ENCODE peak calls at places on chromosomes 11 and 22, in six cellular contexts. W, X, N, M, G and T are unnamed samples.

GRCh38 chr11:106160494-106160893 is 83.0 kb downstream of the AASDHPPT start:
- DNase-seq in M (no peak), N (no peak), W (no peak), X (no peak), G (peak), T (no peak)

GRCh38 chr22:36267896-36268485 is 15.1 kb downstream of the APOL1 start:
- DNase-seq in G (no peak), N (no peak), M (no peak), W (no peak), X (no peak), T (no peak)

GRCh38 chr11:5345831-5346230 is 2.5 kb upstream of the OR51B5 start:
- DNase-seq in N (no peak), X (no peak), M (no peak), W (no peak), G (no peak), T (no peak)

GRCh38 chr11:95149659-95150294 is 60.1 kb downstream of the ENDOD1 start:
- DNase-seq in M (peak), X (no peak), G (no peak), N (no peak), W (peak), T (no peak)

GRCh38 chr11:134026655-134027343 is 42.1 kb upstream of the JAM3 start:
- DNase-seq in M (no peak), N (no peak), X (peak), W (no peak), G (no peak), T (no peak)

GRCh38 chr11:115548878-115549528 is 44.8 kb upstream of the CADM1 start:
- DNase-seq in M (no peak), W (no peak), N (no peak), X (no peak), G (no peak), T (no peak)

GRCh38 chr11:100991541-100991940 is 138.1 kb downstream of the PGR start:
- DNase-seq in G (no peak), X (no peak), N (no peak), M (no peak), W (no peak), T (no peak)

GRCh38 chr11:9834281-9834680 is 170.4 kb downstream of the SWAP70 start:
- DNase-seq in X (no peak), W (no peak), M (no peak), G (no peak), N (no peak), T (no peak)

GRCh38 chr11:82980292-82980691 is 78.8 kb downstream of the DDIAS start:
- DNase-seq in N (no peak), W (no peak), G (no peak), X (no peak), M (no peak), T (no peak)

GRCh38 chr11:126647735-126648134 is 292.2 kb downstream of the ST3GAL4 start:
- DNase-seq in G (no peak), W (no peak), N (no peak), X (no peak), M (no peak), T (no peak)

GRCh38 chr11:76207642-76208378 is 1.5 kb upstream of the WNT11 start:
- DNase-seq in X (peak), W (peak), M (peak), G (peak), N (peak), T (peak)

GRCh38 chr22:30675436-30675835 is 7.8 kb upstream of the DUSP18 start:
- DNase-seq in X (peak), W (no peak), N (no peak), G (no peak), M (no peak), T (no peak)

GRCh38 chr11:36702330-36703054 is 104.5 kb upstream of the RAG2 start:
- DNase-seq in G (peak), M (peak), N (peak), X (peak), W (no peak), T (no peak)

GRCh38 chr11:44876923-44877322 is 73.8 kb downstream of the TP53I11 start:
- DNase-seq in M (no peak), W (no peak), X (no peak), N (no peak), G (no peak), T (no peak)

GRCh38 chr22:40499187-40499753 is 128.9 kb downstream of the SGSM3 start:
- DNase-seq in X (peak), G (peak), N (no peak), W (no peak), M (no peak), T (no peak)

GRCh38 chr22:31853736-31854500 is 90.4 kb upstream of the YWHAH start:
- DNase-seq in M (no peak), X (no peak), G (no peak), N (no peak), W (no peak), T (no peak)

GRCh38 chr22:44033689-44034088 is 9.6 kb downstream of the PARVB start:
- DNase-seq in N (no peak), W (no peak), G (no peak), X (no peak), M (no peak), T (peak)

GRCh38 chr11:79441159-79441875 is 487 bp upstream of the TENM4 start:
- DNase-seq in N (no peak), G (peak), X (no peak), M (no peak), W (no peak), T (no peak)

GRCh38 chr11:27882066-27882697 is 181.9 kb upstream of the BDNF start:
- DNase-seq in X (no peak), W (no peak), G (no peak), N (no peak), M (no peak), T (no peak)

GRCh38 chr11:1335811-1336761 is 26.7 kb upstream of the TOLLIP start:
- DNase-seq in N (peak), W (peak), M (peak), G (peak), X (peak), T (peak)

GRCh38 chr11:82732734-82733443 is 775 bp downstream of the FAM181B start:
- DNase-seq in X (peak), M (no peak), N (no peak), W (no peak), G (no peak), T (peak)

GRCh38 chr11:117097567-117098268 is 510 bp downstream of the SIK3 start:
- DNase-seq in W (peak), X (peak), M (peak), G (peak), N (peak), T (peak)

GRCh38 chr11:15663778-15664218 is 549.1 kb downstream of the INSC start:
- DNase-seq in W (no peak), X (peak), G (no peak), N (no peak), M (no peak), T (no peak)

GRCh38 chr11:11025087-11025486 is 167.2 kb upstream of the ZBED5 start:
- DNase-seq in N (no peak), M (no peak), W (no peak), G (peak), X (no peak), T (no peak)

GRCh38 chr11:122155765-122156527 is 39.9 kb upstream of the BLID start:
- DNase-seq in X (no peak), G (no peak), N (no peak), M (no peak), W (no peak), T (no peak)

GRCh38 chr11:80096736-80097135 is 655.9 kb upstream of the TENM4 start:
- DNase-seq in X (no peak), N (no peak), G (no peak), M (no peak), W (no peak), T (no peak)

GRCh38 chr11:122159173-122159701 is 43.2 kb upstream of the BLID start:
- DNase-seq in W (peak), M (no peak), X (peak), G (peak), N (no peak), T (peak)

GRCh38 chr11:6418958-6419611 is at the start of gene APBB1:
- DNase-seq in M (peak), N (peak), G (no peak), X (peak), W (peak), T (no peak)
- TF ChIP-seq CTCF in M (no peak), N (no peak), G (no peak), X (no peak), W (peak), T (no peak)

GRCh38 chr22:38203855-38204497 is 2.2 kb downstream of the MAFF start:
- DNase-seq in X (no peak), W (no peak), G (peak), M (no peak), N (no peak), T (no peak)
- H3K4me3 ChIP-seq in X (no peak), W (peak), G (no peak), M (no peak), N (no peak), T (peak)

DNA sequence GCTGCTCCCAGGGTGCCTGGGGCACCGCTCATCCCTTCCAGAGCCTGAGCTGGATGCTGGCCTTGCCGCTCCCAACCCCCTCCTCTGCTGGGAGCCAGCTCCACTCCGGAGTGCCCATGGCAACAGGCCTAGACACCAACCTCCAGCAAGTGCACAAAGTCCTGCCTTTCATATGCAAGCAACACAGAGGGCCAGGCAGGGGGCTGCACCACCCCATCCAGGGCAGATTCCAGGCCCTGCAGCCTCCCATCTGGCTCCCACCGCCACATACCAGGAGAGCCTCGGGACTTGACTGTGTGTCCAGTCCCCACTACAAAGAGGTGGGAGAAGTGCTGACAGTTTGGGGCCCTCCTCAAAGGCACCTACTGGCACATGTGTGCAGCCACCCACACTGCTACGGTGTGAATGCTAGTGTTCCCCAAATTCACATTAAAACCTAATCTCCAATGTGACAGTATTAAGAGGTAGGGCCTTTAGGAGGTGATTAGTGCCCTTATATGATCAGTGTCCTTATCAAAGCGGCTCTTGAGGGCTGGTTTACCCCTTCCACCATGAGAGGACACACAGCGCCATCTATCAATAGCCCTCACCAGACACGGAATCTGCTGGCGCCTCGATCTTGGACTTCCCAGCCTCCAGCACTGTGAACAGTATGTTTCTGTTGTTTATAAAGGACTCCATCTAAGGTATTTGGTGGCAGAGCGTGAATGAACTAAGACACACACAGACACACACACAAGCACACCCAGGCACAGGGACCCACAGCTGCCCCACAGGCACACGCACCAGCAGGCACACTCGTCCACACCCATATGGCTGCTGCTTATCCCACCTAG is 16.2 kb downstream of the ARVCF start:
- DNase-seq in G (peak), N (no peak), W (peak), X (peak), M (no peak), T (no peak)
- TF ChIP-seq CTCF in G (no peak), N (no peak), W (no peak), X (peak), M (no peak), T (no peak)

GRCh38 chr11:65047581-65048422 is 6.8 kb downstream of the SAC3D1 start:
- DNase-seq in N (no peak), M (no peak), W (peak), G (no peak), X (no peak), T (peak)
- H3K4me3 ChIP-seq in N (no peak), M (peak), W (peak), G (no peak), X (no peak), T (peak)

DNA sequence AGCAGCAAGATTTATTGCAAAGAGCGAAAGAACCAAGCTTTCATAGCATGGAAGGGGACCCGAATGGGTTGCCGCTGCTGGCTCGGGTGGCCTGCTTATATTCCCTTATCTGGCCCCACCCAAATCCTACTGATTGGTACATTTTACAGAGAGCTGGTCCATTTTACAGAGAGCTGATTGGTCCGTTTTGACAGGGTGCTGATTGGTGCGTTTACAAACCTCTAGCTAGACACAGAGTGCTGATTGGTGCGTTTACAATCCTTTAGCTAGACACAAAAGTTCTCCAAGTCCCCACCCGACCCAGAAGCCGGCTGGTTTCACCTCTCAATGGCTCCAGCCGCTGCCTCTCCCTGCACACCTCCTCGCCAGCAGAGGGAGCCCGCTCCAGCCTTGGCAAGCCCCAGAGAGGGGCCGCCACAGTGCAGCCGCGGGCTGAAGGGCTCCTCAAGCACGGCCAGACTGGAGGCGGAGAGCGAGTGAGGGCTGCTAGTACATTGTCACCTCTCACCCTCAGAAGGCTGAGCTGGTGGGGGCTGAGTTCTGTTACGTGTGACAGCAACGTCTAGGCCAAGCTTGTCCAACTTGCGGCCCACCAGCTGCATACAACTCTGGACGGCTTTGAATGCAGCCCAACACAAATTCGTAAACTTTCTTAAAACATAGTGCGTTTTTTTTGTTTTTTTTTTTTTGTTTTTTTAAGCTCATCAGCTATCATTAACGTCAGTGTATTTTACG is 8.7 kb downstream of the PTH start:
- DNase-seq in G (peak), N (no peak), W (peak), X (peak), M (no peak), T (peak)
- TF ChIP-seq CTCF in G (peak), N (peak), W (peak), X (peak), M (no peak), T (peak)

GRCh38 chr11:64289011-64289564 is 2.0 kb upstream of the KCNK4 start:
- DNase-seq in X (no peak), G (no peak), W (no peak), M (no peak), N (no peak), T (no peak)

GRCh38 chr11:64290894-64291745 is at the start of gene KCNK4:
- DNase-seq in G (no peak), N (no peak), X (no peak), W (no peak), M (no peak), T (no peak)

GRCh38 chr11:64292458-64293254 is 1.6 kb downstream of the KCNK4 start:
- DNase-seq in N (no peak), X (no peak), M (no peak), G (no peak), W (no peak), T (no peak)

GRCh38 chr11:64290352-64290751 is 750 bp upstream of the KCNK4 start:
- DNase-seq in W (no peak), N (no peak), X (no peak), M (no peak), G (no peak), T (no peak)

GRCh38 chr11:64291746-64292457 is 800 bp downstream of the KCNK4 start:
- DNase-seq in N (no peak), W (no peak), X (no peak), G (no peak), M (no peak), T (peak)
- H3K4me3 ChIP-seq in N (no peak), W (peak), X (no peak), G (no peak), M (peak), T (peak)

DNA sequence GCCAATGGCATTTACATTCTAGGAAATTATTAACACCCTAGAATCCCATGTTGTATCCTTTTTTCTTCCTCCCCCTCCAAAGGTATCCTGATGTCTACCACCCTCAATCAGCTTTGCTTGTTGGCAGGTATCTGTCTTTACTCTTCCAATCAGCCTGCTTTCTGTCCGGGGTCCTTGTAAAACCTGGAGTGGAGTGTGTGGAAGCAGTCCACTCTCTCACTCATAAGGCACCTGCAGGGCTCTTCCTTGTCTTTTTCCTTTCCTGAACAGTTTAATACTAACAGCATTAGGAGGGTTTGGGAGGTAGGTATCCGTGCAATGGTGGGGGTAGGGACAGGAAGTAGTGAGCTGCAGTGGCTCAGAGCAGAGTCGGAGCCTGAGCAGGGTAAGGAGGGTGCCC is 193.4 kb downstream of the BARX2 start:
- DNase-seq in X (no peak), M (no peak), N (no peak), W (no peak), G (no peak), T (no peak)
- TF ChIP-seq CTCF in X (no peak), M (no peak), N (no peak), W (no peak), G (no peak), T (no peak)